ENCODE peak calls at places on chromosomes 4 and X, in seven cellular contexts. One of them, this sample, is unnamed.

GRCh38 chr4:176981551-176981950 is 188.8 kb upstream of the VEGFC start:
- DNase-seq in mesenteric fat pad: no peak
- DNase-seq in fibroblast of the aortic adventitia: peak
- DNase-seq in effector memory CD4-positive, alpha-beta T cell: no peak
- DNase-seq in posterior cingulate gyrus: no peak
- DNase-seq in pulmonary artery endothelial cell: no peak
- DNase-seq in NT2/D1: no peak
- DNase-seq in this sample: no peak

GRCh38 chr4:73344106-73344505 is 60.0 kb upstream of the ALB start:
- DNase-seq in NT2/D1: no peak
- DNase-seq in pulmonary artery endothelial cell: no peak
- DNase-seq in mesenteric fat pad: no peak
- DNase-seq in fibroblast of the aortic adventitia: no peak
- DNase-seq in effector memory CD4-positive, alpha-beta T cell: no peak
- DNase-seq in posterior cingulate gyrus: no peak
- DNase-seq in this sample: no peak

GRCh38 chr4:102734591-102735385 is 26.0 kb downstream of the MANBA start:
- DNase-seq in mesenteric fat pad: no peak
- DNase-seq in effector memory CD4-positive, alpha-beta T cell: no peak
- DNase-seq in pulmonary artery endothelial cell: no peak
- DNase-seq in NT2/D1: no peak
- DNase-seq in posterior cingulate gyrus: no peak
- DNase-seq in fibroblast of the aortic adventitia: no peak
- DNase-seq in this sample: no peak

GRCh38 chr4:87805971-87806370 is 6.6 kb downstream of the IBSP start:
- DNase-seq in mesenteric fat pad: no peak
- DNase-seq in effector memory CD4-positive, alpha-beta T cell: no peak
- DNase-seq in fibroblast of the aortic adventitia: no peak
- DNase-seq in posterior cingulate gyrus: no peak
- DNase-seq in pulmonary artery endothelial cell: no peak
- DNase-seq in NT2/D1: no peak
- DNase-seq in this sample: no peak

GRCh38 chr4:100106982-100107381 is 83.3 kb downstream of the DDIT4L start:
- DNase-seq in effector memory CD4-positive, alpha-beta T cell: no peak
- DNase-seq in NT2/D1: no peak
- DNase-seq in mesenteric fat pad: no peak
- DNase-seq in posterior cingulate gyrus: no peak
- DNase-seq in pulmonary artery endothelial cell: no peak
- DNase-seq in fibroblast of the aortic adventitia: no peak
- DNase-seq in this sample: no peak

GRCh38 chrX:1462596-1463251 is 10.0 kb upstream of the ASMTL start:
- DNase-seq in posterior cingulate gyrus: no peak
- DNase-seq in mesenteric fat pad: peak
- DNase-seq in effector memory CD4-positive, alpha-beta T cell: peak
- DNase-seq in pulmonary artery endothelial cell: peak
- DNase-seq in fibroblast of the aortic adventitia: peak
- DNase-seq in NT2/D1: no peak
- DNase-seq in this sample: no peak

GRCh38 chrX:120446503-120446902 is 22.6 kb downstream of the LAMP2 start:
- DNase-seq in NT2/D1: no peak
- DNase-seq in mesenteric fat pad: no peak
- DNase-seq in effector memory CD4-positive, alpha-beta T cell: no peak
- DNase-seq in posterior cingulate gyrus: no peak
- DNase-seq in fibroblast of the aortic adventitia: peak
- DNase-seq in pulmonary artery endothelial cell: no peak
- DNase-seq in this sample: no peak

GRCh38 chr4:19455196-19455595 is 796.5 kb upstream of the SLIT2 start:
- DNase-seq in pulmonary artery endothelial cell: no peak
- DNase-seq in NT2/D1: no peak
- DNase-seq in posterior cingulate gyrus: no peak
- DNase-seq in fibroblast of the aortic adventitia: no peak
- DNase-seq in effector memory CD4-positive, alpha-beta T cell: no peak
- DNase-seq in mesenteric fat pad: no peak
- DNase-seq in this sample: no peak

GRCh38 chrX:66994729-66995128 is 355.9 kb upstream of the EDA2R start:
- DNase-seq in effector memory CD4-positive, alpha-beta T cell: no peak
- DNase-seq in fibroblast of the aortic adventitia: no peak
- DNase-seq in mesenteric fat pad: no peak
- DNase-seq in posterior cingulate gyrus: no peak
- DNase-seq in NT2/D1: no peak
- DNase-seq in pulmonary artery endothelial cell: no peak
- DNase-seq in this sample: no peak

GRCh38 chrX:7191681-7192110 is 43.7 kb upstream of the PUDP start:
- DNase-seq in pulmonary artery endothelial cell: no peak
- DNase-seq in NT2/D1: no peak
- DNase-seq in fibroblast of the aortic adventitia: no peak
- DNase-seq in mesenteric fat pad: no peak
- DNase-seq in posterior cingulate gyrus: no peak
- DNase-seq in effector memory CD4-positive, alpha-beta T cell: no peak
- DNase-seq in this sample: no peak